ENCODE peak calls at places on chromosome 20, in four cellular contexts. U is left lung, I is prostate gland, B is osteoblast. F is an unnamed sample. For H3K4me1, the result is how much of the 10 kb centered on the place peaks cover.

GRCh38 chr20:39132511-39132910 is 170.4 kb downstream of the DHX35 start:
- DNase-seq in B (no peak), I (no peak), U (no peak), F (no peak)

GRCh38 chr20:62615750-62616251 is 26.5 kb upstream of the SLCO4A1 start:
- DNase-seq in U (peak), I (no peak), B (no peak), F (no peak)

GRCh38 chr20:14582855-14583254 is 245.4 kb upstream of the FLRT3 start:
- DNase-seq in B (no peak), U (no peak), I (no peak), F (no peak)

GRCh38 chr20:856361-856775 is 22.9 kb downstream of the FAM110A start:
- DNase-seq in I (peak), B (peak), U (no peak), F (no peak)

GRCh38 chr20:45920795-45921617 is 9.1 kb upstream of the PLTP start:
- DNase-seq in I (no peak), U (no peak), B (no peak), F (no peak)

GRCh38 chr20:46770330-46771194 is 61.1 kb downstream of the SLC2A10 start:
- DNase-seq in I (no peak), U (no peak), B (no peak), F (no peak)

GRCh38 chr20:46897471-46897870 is 2.8 kb downstream of the EYA2 start:
- DNase-seq in U (no peak), I (no peak), B (peak), F (no peak)

GRCh38 chr20:272718-273117 is 15.2 kb downstream of the DEFB132 start:
- DNase-seq in I (no peak), B (peak), U (no peak), F (no peak)

GRCh38 chr20:63067721-63068560 is 61.2 kb upstream of the BHLHE23 start:
- DNase-seq in B (peak), U (peak), I (no peak), F (no peak)

GRCh38 chr20:21496452-21496851 is 17.4 kb downstream of the NKX2-2 start:
- DNase-seq in I (no peak), B (no peak), U (no peak), F (no peak)

GRCh38 chr20:33915726-33916331 is 77.9 kb upstream of the RALY start:
- DNase-seq in B (no peak), U (peak), I (no peak), F (peak)

GRCh38 chr20:9025643-9026042 is 43.2 kb upstream of the PLCB4 start:
- DNase-seq in I (no peak), U (no peak), B (no peak), F (no peak)

GRCh38 chr20:3595541-3595940 is 67.7 kb downstream of the GFRA4 start:
- DNase-seq in B (no peak), I (no peak), U (no peak), F (no peak)

GRCh38 chr20:37137547-37137946 is 41.6 kb upstream of the RPN2 start:
- DNase-seq in B (no peak), U (no peak), I (no peak), F (no peak)

GRCh38 chr20:10090588-10091166 is 55.9 kb downstream of the ANKEF1 start:
- DNase-seq in I (peak), U (no peak), B (no peak), F (peak)

GRCh38 chr20:64093013-64093503 is 8.9 kb upstream of the LKAAEAR1 start:
- DNase-seq in B (no peak), I (no peak), U (peak), F (no peak)

GRCh38 chr20:8601542-8601912 is 467.4 kb upstream of the PLCB4 start:
- DNase-seq in U (no peak), I (no peak), B (no peak), F (no peak)

GRCh38 chr20:43538855-43539700 is 19.7 kb upstream of the SGK2 start:
- DNase-seq in I (no peak), B (peak), U (no peak), F (no peak)

GRCh38 chr20:35791823-35792222 is 20.0 kb downstream of the PHF20 start:
- DNase-seq in U (no peak), B (peak), I (no peak), F (no peak)

GRCh38 chr20:24753136-24753535 is 195.9 kb upstream of the CST7 start:
- DNase-seq in I (no peak), B (no peak), U (no peak), F (no peak)

GRCh38 chr20:23200914-23201313 is 114.8 kb upstream of the CD93 start:
- DNase-seq in U (no peak), I (peak), B (peak), F (no peak)

GRCh38 chr20:25364180-25364788 is 26.4 kb downstream of the ABHD12 start:
- DNase-seq in I (no peak), B (no peak), U (no peak), F (no peak)

GRCh38 chr20:2799271-2799670 is 1.2 kb downstream of the CPXM1 start:
- DNase-seq in I (no peak), U (no peak), B (no peak), F (no peak)

GRCh38 chr20:44776977-44777376 is 31.3 kb downstream of the KCNK15 start:
- DNase-seq in U (no peak), B (no peak), I (no peak), F (no peak)

GRCh38 chr20:9051508-9051907 is 17.4 kb upstream of the PLCB4 start:
- DNase-seq in U (no peak), B (peak), I (no peak), F (no peak)

GRCh38 chr20:62837091-62837490 is 20.2 kb downstream of the COL9A3 start:
- DNase-seq in B (no peak), I (no peak), U (peak), F (no peak)

GRCh38 chr20:33609504-33609903 is 52.6 kb upstream of the C20orf144 start:
- DNase-seq in B (no peak), I (no peak), U (no peak), F (no peak)

GRCh38 chr20:44104807-44105517 is 82.0 kb downstream of the JPH2 start:
- DNase-seq in U (no peak), B (no peak), I (peak), F (no peak)

GRCh38 chr20:34512266-34512954 is 3.8 kb upstream of the DYNLRB1 start:
- DNase-seq in B (peak), U (no peak), I (no peak), F (no peak)

GRCh38 chr20:11373391-11373790 is 544.3 kb upstream of the BTBD3 start:
- DNase-seq in U (no peak), B (no peak), I (no peak), F (no peak)

GRCh38 chr20:53735536-53736050 is 142.0 kb upstream of the ZNF217 start:
- DNase-seq in B (peak), U (no peak), I (no peak), F (no peak)

GRCh38 chr20:58389968-58390658 is 1.1 kb downstream of the VAPB start:
- DNase-seq in U (no peak), B (no peak), I (no peak), F (no peak)

GRCh38 chr20:58392286-58392685 is 3.3 kb downstream of the VAPB start:
- DNase-seq in I (no peak), B (no peak), U (no peak), F (no peak)

GRCh38 chr20:58388882-58389323 is at the start of gene VAPB:
- DNase-seq in U (peak), I (peak), B (peak), F (peak)

GRCh38 chr20:58389324-58389967 is 417 bp downstream of the VAPB start:
- DNase-seq in U (peak), I (no peak), B (peak), F (no peak)

DNA sequence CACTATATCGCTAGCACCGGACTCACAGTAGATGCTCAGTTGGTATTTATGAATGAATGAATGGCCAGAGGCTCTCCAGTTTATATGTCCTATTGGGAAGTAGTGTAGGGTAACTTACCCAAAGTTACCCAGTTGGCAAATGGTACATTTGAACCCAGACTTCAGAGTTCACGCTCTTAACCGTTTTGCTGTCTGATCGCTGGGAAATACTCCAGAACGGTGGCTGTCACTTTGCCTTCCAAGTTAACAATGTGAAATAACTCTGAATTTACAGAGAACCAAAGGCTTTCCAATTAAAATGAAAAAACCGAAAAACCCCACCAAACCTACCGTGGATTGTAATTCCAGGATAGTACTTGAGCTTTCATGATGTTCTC is 1.6 kb downstream of the VAPB start:
- DNase-seq in I (no peak), B (no peak), U (no peak), F (no peak)
- H3K4me3 ChIP-seq in I (no peak), B (peak), U (no peak), F (peak)

DNA sequence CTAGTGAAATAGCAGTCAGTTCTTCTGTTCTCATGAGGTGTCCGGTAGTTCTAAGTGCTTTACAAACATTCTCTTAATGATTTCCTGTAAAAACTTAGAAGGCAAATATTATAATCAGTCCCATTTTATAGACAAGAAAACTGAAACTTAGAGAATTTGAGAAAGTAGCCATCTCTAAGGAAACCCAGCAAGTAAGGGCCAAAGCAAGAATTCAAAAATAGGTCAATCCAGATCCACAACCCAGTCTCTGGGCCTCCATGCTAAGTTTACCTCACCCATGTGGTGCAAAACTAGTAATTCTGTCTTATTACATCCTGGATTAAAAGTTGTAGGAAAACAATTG is 27.6 kb upstream of the ASXL1 start:
- DNase-seq in I (no peak), B (no peak), U (no peak), F (no peak)
- H3K4me1 ChIP-seq in I (under half), B (under half), U (under half), F (under half)

GRCh38 chr20:19977373-19977770 is 39.8 kb upstream of the NAA20 start:
- DNase-seq in U (no peak), I (no peak), B (no peak), F (no peak)

GRCh38 chr20:19975901-19976300 is 41.3 kb upstream of the NAA20 start:
- DNase-seq in B (no peak), U (no peak), I (no peak), F (no peak)

GRCh38 chr20:19976595-19977372 is 40.4 kb upstream of the NAA20 start:
- DNase-seq in I (peak), U (peak), B (peak), F (no peak)

GRCh38 chr20:19981091-19981490 is 36.1 kb upstream of the NAA20 start:
- DNase-seq in I (no peak), U (no peak), B (no peak), F (no peak)

GRCh38 chr20:19978511-19979210 is 38.5 kb upstream of the NAA20 start:
- DNase-seq in I (no peak), U (no peak), B (no peak), F (no peak)
- H3K27ac ChIP-seq in I (peak), U (peak), B (peak), F (no peak)

GRCh38 chr20:50146214-50146613 is 7.3 kb downstream of the PEDS1 start:
- DNase-seq in B (peak), I (no peak), U (peak), F (no peak)

GRCh38 chr20:50144362-50144761 is 9.2 kb downstream of the PEDS1 start:
- DNase-seq in I (peak), B (peak), U (no peak), F (no peak)

GRCh38 chr20:50142812-50143211 is 10.7 kb downstream of the PEDS1 start:
- DNase-seq in I (no peak), U (no peak), B (no peak), F (no peak)

GRCh38 chr20:50149481-50150254 is 3.9 kb downstream of the PEDS1 start:
- DNase-seq in I (no peak), B (peak), U (peak), F (no peak)

DNA sequence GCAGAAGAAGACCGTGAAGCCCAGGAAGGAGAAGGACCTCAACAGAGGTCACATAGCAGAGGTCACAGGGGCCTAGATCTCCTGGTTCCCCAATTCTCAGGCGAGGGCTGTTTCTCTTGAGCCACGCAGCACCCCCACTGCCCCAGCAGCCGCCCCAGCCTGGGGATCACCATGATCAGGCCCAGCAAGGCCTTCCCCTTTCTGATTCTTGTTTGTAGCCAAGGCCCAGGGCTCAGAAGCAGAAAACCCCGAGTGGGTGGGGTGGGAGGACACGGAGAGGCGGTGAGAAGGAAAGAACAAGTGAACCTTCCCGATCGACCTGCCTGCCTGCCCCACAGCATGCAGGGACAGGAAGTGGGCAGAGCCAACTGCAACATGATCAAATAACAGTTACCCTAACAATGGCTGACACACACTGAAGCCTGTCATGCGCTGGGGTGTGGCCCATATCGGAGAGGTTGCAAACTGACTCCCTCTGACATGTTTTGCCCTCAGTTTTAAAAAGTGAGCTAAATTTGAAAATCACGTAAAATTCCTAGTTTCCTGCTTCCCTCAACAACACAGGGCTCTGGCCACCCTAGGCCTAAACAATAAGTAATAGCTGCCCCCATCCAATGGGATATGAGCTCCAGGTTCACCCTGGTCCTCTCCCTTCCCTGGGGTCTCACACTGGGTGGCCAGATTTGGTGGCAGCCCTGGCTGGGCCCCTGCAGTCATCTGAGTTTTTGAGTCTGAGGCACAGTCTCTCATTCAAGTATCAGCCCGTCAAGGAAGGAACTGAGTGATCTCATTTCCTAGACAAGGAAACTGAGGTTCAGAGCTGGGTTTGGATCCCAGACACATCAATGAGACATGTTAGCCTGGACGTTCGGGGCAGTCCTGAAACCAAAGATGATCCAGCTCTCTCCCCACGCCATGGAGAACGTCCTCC is 6.5 kb downstream of the PEDS1 start:
- DNase-seq in B (peak), U (peak), I (peak), F (peak)
- H3K4me3 ChIP-seq in B (peak), U (no peak), I (peak), F (peak)

GRCh38 chr20:57696401-57696961 is 13.3 kb downstream of the PMEPA1 start:
- DNase-seq in U (no peak), B (no peak), I (no peak), F (no peak)

GRCh38 chr20:57698867-57699275 is 10.9 kb downstream of the PMEPA1 start:
- DNase-seq in U (no peak), B (peak), I (no peak), F (no peak)

GRCh38 chr20:57697540-57697939 is 12.3 kb downstream of the PMEPA1 start:
- DNase-seq in I (no peak), B (no peak), U (no peak), F (no peak)

GRCh38 chr20:57699395-57699794 is 10.4 kb downstream of the PMEPA1 start:
- DNase-seq in I (no peak), U (no peak), B (no peak), F (no peak)

GRCh38 chr20:57698191-57698866 is 11.5 kb downstream of the PMEPA1 start:
- DNase-seq in I (no peak), U (no peak), B (peak), F (peak)
- H3K4me1 ChIP-seq in I (under half), U (under half), B (under half), F (under half)

F was measured in CD4-positive, CD25-positive, alpha-beta regulatory T cell.